ENCODE peak calls at places on chromosomes 1 and 21, in four cellular contexts. L, F, E and P are unnamed samples.

GRCh38 chr1:231748744-231749143 is 122.2 kb downstream of the DISC1 start:
- DNase-seq in L (no peak), F (no peak), E (no peak), P (no peak)

GRCh38 chr1:155078496-155079209 is at the start of gene EFNA3:
- DNase-seq in L (peak; percentile 86), F (no peak), E (peak; percentile 86), P (no peak)

GRCh38 chr1:96520542-96520941 is 201.0 kb upstream of the PTBP2 start:
- DNase-seq in L (no peak), F (no peak), E (no peak), P (no peak)

GRCh38 chr1:21813542-21813941 is 1.5 kb downstream of the LDLRAD2 start:
- DNase-seq in L (no peak), F (no peak), E (no peak), P (no peak)

GRCh38 chr1:165069829-165070228 is 286.7 kb downstream of the LMX1A start:
- DNase-seq in L (no peak), F (no peak), E (no peak), P (no peak)

GRCh38 chr1:91020967-91021685 is 709 bp downstream of the ZNF644 start:
- DNase-seq in L (no peak), F (no peak), E (peak; percentile 78), P (peak; percentile 48)

GRCh38 chr1:195745170-195746009 is 862.9 kb downstream of the KCNT2 start:
- DNase-seq in L (no peak), F (no peak), E (no peak), P (no peak)

GRCh38 chr1:158087320-158087927 is 93.3 kb upstream of the CD1D start:
- DNase-seq in L (peak; percentile 62), F (no peak), E (peak; percentile 81), P (peak; percentile 40)

GRCh38 chr1:2496087-2496622 is 20.1 kb downstream of the PLCH2 start:
- DNase-seq in L (peak; percentile 77), F (peak; percentile 25), E (no peak), P (no peak)

GRCh38 chr21:31915566-31915965 is 42.7 kb downstream of the HUNK start:
- DNase-seq in L (no peak), F (no peak), E (no peak), P (no peak)

GRCh38 chr1:227903614-227904501 is 43.9 kb downstream of the WNT9A start:
- DNase-seq in L (no peak), F (no peak), E (no peak), P (no peak)

GRCh38 chr1:111275079-111275478 is 15.6 kb upstream of the CHIA start:
- DNase-seq in L (no peak), F (no peak), E (no peak), P (no peak)

GRCh38 chr1:17120962-17121837 is 1.9 kb upstream of the PADI2 start:
- DNase-seq in L (no peak), F (no peak), E (no peak), P (peak; percentile 27)

GRCh38 chr1:28571911-28572310 is 19.0 kb downstream of the TRNAU1AP start:
- DNase-seq in L (no peak), F (no peak), E (no peak), P (no peak)

GRCh38 chr1:61227857-61228557 is 145.6 kb downstream of the NFIA start:
- DNase-seq in L (no peak), F (no peak), E (no peak), P (no peak)

GRCh38 chr1:184212649-184213314 is 161.3 kb downstream of the TSEN15 start:
- DNase-seq in L (no peak), F (no peak), E (no peak), P (no peak)

GRCh38 chr1:201536542-201536941 is 2.4 kb upstream of the NAV1 start:
- DNase-seq in L (no peak), F (no peak), E (no peak), P (no peak)

GRCh38 chr1:226712779-226713420 is 26.2 kb downstream of the ITPKB start:
- DNase-seq in L (no peak), F (no peak), E (no peak), P (no peak)

GRCh38 chr1:109643385-109644230 is 12.3 kb upstream of the GSTM4 start:
- DNase-seq in L (peak; percentile 81), F (no peak), E (peak; percentile 91), P (peak; percentile 83)

GRCh38 chr1:47388548-47389238 is 27.4 kb upstream of the FOXE3 start:
- DNase-seq in L (peak; percentile 35), F (no peak), E (peak; percentile 78), P (peak; percentile 16)

GRCh38 chr1:189939967-189940366 is 537.7 kb downstream of the BRINP3 start:
- DNase-seq in L (no peak), F (no peak), E (no peak), P (no peak)

GRCh38 chr1:172764378-172764777 is 105.5 kb downstream of the FASLG start:
- DNase-seq in L (no peak), F (no peak), E (no peak), P (no peak)

GRCh38 chr21:38768385-38769071 is 37.2 kb upstream of the ETS2 start:
- DNase-seq in L (no peak), F (no peak), E (no peak), P (no peak)

GRCh38 chr1:11845641-11846335 is 1.8 kb downstream of the NPPA start:
- DNase-seq in L (no peak), F (no peak), E (peak; percentile 73), P (no peak)

GRCh38 chr1:182698977-182699672 is 14.7 kb upstream of the RGS8 start:
- DNase-seq in L (no peak), F (no peak), E (no peak), P (no peak)

GRCh38 chr1:225329041-225329440 is 98.8 kb downstream of the LBR start:
- DNase-seq in L (no peak), F (no peak), E (no peak), P (no peak)

GRCh38 chr1:192831706-192832355 is 23.0 kb downstream of the RGS2 start:
- DNase-seq in L (no peak), F (no peak), E (no peak), P (no peak)

GRCh38 chr1:232274999-232275706 is 354.8 kb downstream of the SIPA1L2 start:
- DNase-seq in L (no peak), F (no peak), E (no peak), P (no peak)

GRCh38 chr1:1407101-1407956 is at the start of gene MRPL20:
- DNase-seq in L (peak; percentile 99), F (peak; percentile 66), E (peak; percentile 99), P (peak; percentile 91)

DNA sequence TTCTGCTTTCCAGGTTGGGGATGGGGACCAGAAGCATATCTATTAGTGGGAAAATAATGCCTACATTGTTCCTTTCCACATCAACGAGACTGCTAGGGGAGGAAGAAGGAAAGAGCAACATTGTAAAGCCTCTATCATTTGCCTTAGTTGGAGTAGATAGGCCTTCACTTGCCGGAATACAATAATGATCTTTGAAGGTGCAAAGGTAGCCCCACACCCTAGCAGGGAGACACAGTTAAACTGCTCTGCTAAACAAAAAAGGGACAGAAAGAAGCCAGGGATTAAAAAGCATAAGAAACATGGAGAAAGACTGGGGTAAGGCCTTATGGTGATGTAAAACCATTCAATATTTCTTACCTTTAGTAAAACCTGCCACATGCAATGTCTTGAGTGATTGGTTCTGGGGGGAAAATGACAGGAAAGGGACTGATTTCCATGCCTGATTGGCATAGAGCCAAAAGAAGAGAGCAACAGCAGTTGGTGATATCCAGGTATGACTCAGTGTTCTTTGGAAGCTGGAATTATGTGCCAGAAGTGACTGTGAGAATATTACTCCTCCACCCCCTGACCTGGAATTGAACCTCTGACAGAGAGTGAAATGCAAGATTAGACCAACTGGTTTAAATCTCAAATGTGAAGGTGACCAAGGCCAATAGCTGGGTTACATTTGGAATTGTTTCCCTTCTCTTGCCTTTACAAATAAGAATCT is 8.1 kb downstream of the DNASE2B start:
- DNase-seq in L (no peak), F (no peak), E (peak; percentile 33), P (no peak)
- TF ChIP-seq SPI1 in L (no peak), F (no peak), E (no peak), P (no peak)

GRCh38 chr1:15885269-15885668 is 37.8 kb downstream of the SPEN start:
- DNase-seq in L (no peak), F (no peak), E (no peak), P (no peak)

GRCh38 chr1:15886613-15887167 is 39.2 kb downstream of the SPEN start:
- DNase-seq in L (no peak), F (no peak), E (no peak), P (no peak)

GRCh38 chr1:15883326-15883725 is 35.8 kb downstream of the SPEN start:
- DNase-seq in L (no peak), F (no peak), E (peak; percentile 24), P (no peak)

GRCh38 chr1:15884477-15884876 is 37.0 kb downstream of the SPEN start:
- DNase-seq in L (no peak), F (no peak), E (no peak), P (no peak)

GRCh38 chr1:15885701-15886612 is 38.5 kb downstream of the SPEN start:
- DNase-seq in L (no peak), F (peak; percentile 36), E (peak; percentile 97), P (peak; percentile 99)
- TF ChIP-seq POLR2AphosphoS5 in L (no peak), F (peak; percentile 66), E (peak; percentile 75), P (peak; percentile 71)

GRCh38 chr1:64686828-64687724 is 57.8 kb upstream of the RAVER2 start:
- DNase-seq in L (peak; percentile 21), F (no peak), E (peak; percentile 55), P (no peak)

GRCh38 chr1:64693406-64693805 is 51.5 kb upstream of the RAVER2 start:
- DNase-seq in L (no peak), F (no peak), E (no peak), P (no peak)

GRCh38 chr1:64692911-64693310 is 52.0 kb upstream of the RAVER2 start:
- DNase-seq in L (no peak), F (no peak), E (no peak), P (no peak)

GRCh38 chr1:64687725-64688285 is 57.1 kb upstream of the RAVER2 start:
- DNase-seq in L (no peak), F (no peak), E (no peak), P (peak; percentile 60)

DNA sequence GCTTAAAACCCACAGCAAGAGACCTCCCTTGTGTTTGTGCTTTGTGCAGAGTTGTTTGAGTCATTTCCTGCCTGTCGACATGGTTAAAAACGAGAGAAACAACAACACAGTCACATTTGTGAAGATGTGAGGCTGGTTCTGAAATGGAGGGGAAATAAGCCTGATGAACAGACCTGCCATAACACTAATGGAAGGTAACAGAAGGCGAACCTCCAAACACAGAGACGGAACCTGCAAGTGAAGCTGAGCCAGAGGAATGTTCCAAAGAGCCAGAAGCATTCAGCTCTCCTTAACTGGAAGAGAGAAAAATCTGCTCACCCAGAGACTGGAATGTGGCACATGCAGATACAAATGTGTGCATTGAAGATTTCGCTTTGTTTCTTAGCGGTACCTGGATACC is 53.2 kb upstream of the RAVER2 start:
- DNase-seq in L (no peak), F (no peak), E (no peak), P (no peak)
- TF ChIP-seq SPI1 in L (no peak), F (no peak), E (no peak), P (no peak)

DNA sequence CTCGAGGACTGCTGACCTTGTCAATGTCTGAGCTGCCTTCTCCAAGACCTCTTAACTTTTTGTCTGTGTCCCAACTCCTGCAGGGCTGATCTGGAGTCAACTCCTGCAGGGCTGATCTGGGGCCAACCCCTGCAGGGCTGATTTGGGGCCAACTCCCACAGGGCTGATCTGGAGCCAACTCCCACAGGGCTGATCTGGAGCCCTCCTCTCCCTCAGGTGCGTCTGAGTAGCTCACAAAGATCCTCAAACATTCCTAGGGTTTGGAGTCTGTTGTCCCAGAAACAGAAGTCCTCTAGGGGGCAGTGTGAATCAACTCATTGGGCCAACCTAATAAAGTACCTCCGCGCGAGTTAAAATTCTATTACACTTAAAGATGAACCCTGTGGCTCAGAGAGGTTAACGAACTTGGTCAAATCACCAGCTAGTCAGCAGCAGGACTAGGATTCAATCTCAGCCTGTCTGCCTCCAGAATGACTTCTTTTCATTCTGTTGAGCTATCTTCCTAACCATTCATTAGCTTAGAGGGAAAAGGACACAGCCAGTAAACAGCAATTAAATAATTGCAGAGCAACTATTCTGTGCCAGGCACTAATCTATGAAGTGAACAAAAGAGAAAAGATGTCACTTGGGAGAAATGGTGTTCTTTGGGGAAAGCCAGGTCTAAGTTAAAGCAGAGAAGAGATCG is 17.2 kb upstream of the RLF start:
- DNase-seq in L (no peak), F (peak; percentile 39), E (peak; percentile 86), P (no peak)
- TF ChIP-seq POLR2AphosphoS5 in L (no peak), F (no peak), E (no peak), P (no peak)